ENCODE peak calls at places on chromosomes 6 and 20, in seven cellular contexts. W, H, X, O, C, K and I are unnamed samples.

GRCh38 chr6:83804886-83805285 is 48.3 kb upstream of the RIPPLY2 start:
- DNase-seq in W (no peak), H (no peak), X (no peak), O (no peak), C (no peak), K (no peak), I (no peak)

GRCh38 chr6:3453410-3453809 is 3.4 kb downstream of the SLC22A23 start:
- DNase-seq in W (no peak), H (no peak), X (peak; percentile 34), O (no peak), C (no peak), K (peak; percentile 37), I (no peak)

GRCh38 chr20:47370850-47371782 is 14.6 kb upstream of the ZMYND8 start:
- DNase-seq in W (no peak), H (no peak), X (no peak), O (no peak), C (peak; percentile 45), K (no peak), I (no peak)

GRCh38 chr6:161365633-161366032 is 91.8 kb upstream of the AGPAT4 start:
- DNase-seq in W (no peak), H (no peak), X (no peak), O (no peak), C (no peak), K (no peak), I (no peak)

GRCh38 chr6:140203611-140204553 is 829.4 kb upstream of the CITED2 start:
- DNase-seq in W (peak; percentile 84), H (no peak), X (no peak), O (no peak), C (no peak), K (peak; percentile 38), I (no peak)

GRCh38 chr6:73579851-73580246 is 59.0 kb upstream of the EEF1A1 start:
- DNase-seq in W (peak; percentile 88), H (no peak), X (peak; percentile 93), O (peak; percentile 18), C (peak; percentile 87), K (no peak), I (no peak)

GRCh38 chr20:58475466-58475865 is 39.7 kb downstream of the APCDD1L start:
- DNase-seq in W (no peak), H (no peak), X (no peak), O (no peak), C (no peak), K (no peak), I (no peak)

GRCh38 chr6:142819603-142820335 is 125.2 kb downstream of the HIVEP2 start:
- DNase-seq in W (peak; percentile 67), H (no peak), X (peak; percentile 86), O (peak; percentile 55), C (peak; percentile 59), K (no peak), I (no peak)

GRCh38 chr6:3943373-3943772 is 94.2 kb downstream of the FAM50B start:
- DNase-seq in W (no peak), H (no peak), X (no peak), O (no peak), C (no peak), K (no peak), I (no peak)

GRCh38 chr6:29792123-29793035 is 35.2 kb upstream of the HLA-G start:
- DNase-seq in W (no peak), H (peak; percentile 46), X (no peak), O (peak; percentile 70), C (peak; percentile 63), K (no peak), I (no peak)

GRCh38 chr20:57693002-57693582 is 16.7 kb downstream of the PMEPA1 start:
- DNase-seq in W (no peak), H (no peak), X (no peak), O (no peak), C (peak; percentile 91), K (no peak), I (no peak)

GRCh38 chr20:45456632-45457031 is 12.9 kb upstream of the WFDC2 start:
- DNase-seq in W (peak; percentile 22), H (peak; percentile 37), X (peak; percentile 31), O (peak; percentile 57), C (no peak), K (peak; percentile 18), I (no peak)

GRCh38 chr20:13526551-13526950 is 112.2 kb downstream of the TASP1 start:
- DNase-seq in W (peak; percentile 59), H (no peak), X (no peak), O (no peak), C (no peak), K (no peak), I (no peak)

GRCh38 chr20:15937179-15937578 is 636.1 kb downstream of the KIF16B start:
- DNase-seq in W (no peak), H (no peak), X (no peak), O (no peak), C (no peak), K (no peak), I (no peak)

GRCh38 chr6:166365221-166365620 is 17.5 kb downstream of the MPC1 start:
- DNase-seq in W (peak; percentile 38), H (no peak), X (no peak), O (no peak), C (no peak), K (no peak), I (no peak)

GRCh38 chr6:128929869-128930268 is 46.9 kb downstream of the LAMA2 start:
- DNase-seq in W (no peak), H (no peak), X (no peak), O (no peak), C (no peak), K (no peak), I (no peak)

GRCh38 chr20:20492521-20493334 is 124.8 kb downstream of the INSM1 start:
- DNase-seq in W (no peak), H (no peak), X (no peak), O (no peak), C (no peak), K (peak; percentile 99), I (no peak)

GRCh38 chr6:25476126-25476525 is 175.9 kb upstream of the SCGN start:
- DNase-seq in W (peak; percentile 61), H (no peak), X (no peak), O (no peak), C (peak; percentile 53), K (no peak), I (no peak)

GRCh38 chr20:1479831-1480595 is 11.2 kb downstream of the SIRPB2 start:
- DNase-seq in W (no peak), H (no peak), X (peak; percentile 43), O (no peak), C (no peak), K (no peak), I (no peak)

GRCh38 chr6:122717350-122717749 is 62.2 kb upstream of the FABP7 start:
- DNase-seq in W (peak; percentile 40), H (no peak), X (peak; percentile 38), O (no peak), C (no peak), K (peak; percentile 65), I (peak; percentile 93)

GRCh38 chr20:5488823-5489222 is 172.1 kb upstream of the PROKR2 start:
- DNase-seq in W (no peak), H (no peak), X (peak; percentile 95), O (no peak), C (no peak), K (no peak), I (no peak)

GRCh38 chr6:138508676-138508988 is 9.3 kb upstream of the NHSL1 start:
- DNase-seq in W (no peak), H (no peak), X (no peak), O (no peak), C (no peak), K (no peak), I (no peak)

GRCh38 chr20:16124911-16125776 is 448.1 kb downstream of the KIF16B start:
- DNase-seq in W (no peak), H (no peak), X (no peak), O (no peak), C (no peak), K (no peak), I (no peak)

GRCh38 chr20:9330151-9330550 is 184.2 kb upstream of the LAMP5 start:
- DNase-seq in W (no peak), H (no peak), X (no peak), O (no peak), C (no peak), K (peak; percentile 30), I (no peak)

GRCh38 chr6:143279385-143279784 is 171.1 kb downstream of the ADAT2 start:
- DNase-seq in W (peak; percentile 21), H (peak; percentile 3), X (no peak), O (no peak), C (peak; percentile 43), K (no peak), I (no peak)

GRCh38 chr6:160400426-160400825 is 52.2 kb downstream of the SLC22A3 start:
- DNase-seq in W (peak; percentile 73), H (no peak), X (peak; percentile 42), O (no peak), C (no peak), K (no peak), I (no peak)

GRCh38 chr6:168331058-168331457 is 11.5 kb upstream of the DACT2 start:
- DNase-seq in W (no peak), H (no peak), X (no peak), O (no peak), C (no peak), K (no peak), I (no peak)

GRCh38 chr20:22802296-22802695 is 217.9 kb upstream of the FOXA2 start:
- DNase-seq in W (no peak), H (no peak), X (no peak), O (no peak), C (no peak), K (no peak), I (no peak)

GRCh38 chr6:15441215-15441868 is 195.5 kb downstream of the JARID2 start:
- DNase-seq in W (peak; percentile 69), H (no peak), X (peak; percentile 88), O (peak; percentile 43), C (peak; percentile 62), K (peak; percentile 66), I (no peak)

GRCh38 chr20:63958471-63958870 is 2.3 kb upstream of the UCKL1 start:
- DNase-seq in W (no peak), H (no peak), X (no peak), O (no peak), C (no peak), K (no peak), I (no peak)

GRCh38 chr6:163962627-163963117 is 548.2 kb downstream of the QKI start:
- DNase-seq in W (no peak), H (no peak), X (no peak), O (no peak), C (no peak), K (peak; percentile 86), I (no peak)

GRCh38 chr6:19838442-19839236 is 1.5 kb downstream of the ID4 start:
- DNase-seq in W (peak; percentile 25), H (peak; percentile 3), X (no peak), O (no peak), C (peak; percentile 61), K (peak; percentile 96), I (no peak)

GRCh38 chr20:10111144-10111771 is 76.5 kb downstream of the ANKEF1 start:
- DNase-seq in W (no peak), H (no peak), X (no peak), O (no peak), C (no peak), K (peak; percentile 73), I (no peak)

GRCh38 chr6:56359201-56359899 is 112.0 kb upstream of the COL21A1 start:
- DNase-seq in W (peak; percentile 67), H (peak; percentile 39), X (peak; percentile 86), O (peak; percentile 64), C (peak; percentile 71), K (peak; percentile 72), I (peak; percentile 27)

GRCh38 chr20:31606928-31607639 is 2.0 kb downstream of the ID1 start:
- DNase-seq in W (peak; percentile 79), H (no peak), X (peak; percentile 94), O (no peak), C (peak; percentile 77), K (peak; percentile 54), I (no peak)

GRCh38 chr6:147486683-147487082 is 21.8 kb upstream of the SAMD5 start:
- DNase-seq in W (no peak), H (no peak), X (no peak), O (no peak), C (no peak), K (no peak), I (no peak)

GRCh38 chr20:10671850-10672578 is 1.8 kb downstream of the JAG1 start:
- DNase-seq in W (peak; percentile 63), H (peak; percentile 18), X (peak; percentile 60), O (peak; percentile 30), C (no peak), K (no peak), I (no peak)

GRCh38 chr6:454148-454991 is 62.8 kb downstream of the IRF4 start:
- DNase-seq in W (no peak), H (no peak), X (no peak), O (no peak), C (no peak), K (no peak), I (no peak)